ENCODE peak calls at places on chromosomes 16 and 17, in four cellular contexts. One of them, this sample, is unnamed.

GRCh38 chr16:30615358-30616076 is 5.3 kb upstream of the ZNF689 start:
- DNase-seq in K562: peak; percentile 29
- DNase-seq in IMR-90: peak; percentile 8
- DNase-seq in A549: peak; percentile 84
- DNase-seq in this sample: no peak

GRCh38 chr16:63880948-63881347 is 1240.9 kb downstream of the CDH11 start:
- DNase-seq in K562: no peak
- DNase-seq in IMR-90: no peak
- DNase-seq in A549: no peak
- DNase-seq in this sample: no peak

GRCh38 chr17:68455756-68456528 is 1.4 kb downstream of the WIPI1 start:
- DNase-seq in K562: no peak
- DNase-seq in IMR-90: peak; percentile 89
- DNase-seq in A549: peak; percentile 21
- DNase-seq in this sample: no peak

GRCh38 chr17:76789235-76789788 is 51.4 kb downstream of the MFSD11 start:
- DNase-seq in K562: peak; percentile 51
- DNase-seq in IMR-90: no peak
- DNase-seq in A549: no peak
- DNase-seq in this sample: no peak

GRCh38 chr16:86584726-86585721 is 6.7 kb downstream of the FOXL1 start:
- DNase-seq in K562: no peak
- DNase-seq in IMR-90: no peak
- DNase-seq in A549: peak; percentile 54
- DNase-seq in this sample: no peak

GRCh38 chr17:5821813-5822212 is 237.5 kb upstream of the NLRP1 start:
- DNase-seq in K562: no peak
- DNase-seq in IMR-90: no peak
- DNase-seq in A549: no peak
- DNase-seq in this sample: no peak

GRCh38 chr17:28008526-28008925 is 34.0 kb upstream of the NLK start:
- DNase-seq in K562: peak; percentile 59
- DNase-seq in IMR-90: peak; percentile 66
- DNase-seq in A549: peak; percentile 46
- DNase-seq in this sample: no peak

GRCh38 chr17:422196-422930 is 69.8 kb upstream of the RPH3AL start:
- DNase-seq in K562: no peak
- DNase-seq in IMR-90: no peak
- DNase-seq in A549: no peak
- DNase-seq in this sample: no peak

GRCh38 chr16:73058616-73059409 is 10.9 kb upstream of the ZFHX3 start:
- DNase-seq in K562: peak; percentile 20
- DNase-seq in IMR-90: peak; percentile 43
- DNase-seq in A549: peak; percentile 77
- DNase-seq in this sample: no peak

GRCh38 chr17:79609175-79609589 is 1.7 kb downstream of the RBFOX3 start:
- DNase-seq in K562: no peak
- DNase-seq in IMR-90: no peak
- DNase-seq in A549: no peak
- DNase-seq in this sample: no peak

GRCh38 chr16:72537684-72538083 is 365.7 kb upstream of the PMFBP1 start:
- DNase-seq in K562: no peak
- DNase-seq in IMR-90: peak; percentile 56
- DNase-seq in A549: no peak
- DNase-seq in this sample: no peak

GRCh38 chr17:2412561-2413021 is 11.7 kb upstream of the MNT start:
- DNase-seq in K562: no peak
- DNase-seq in IMR-90: no peak
- DNase-seq in A549: no peak
- DNase-seq in this sample: no peak

GRCh38 chr17:10349403-10349802 is 23.4 kb downstream of the MYH13 start:
- DNase-seq in K562: no peak
- DNase-seq in IMR-90: no peak
- DNase-seq in A549: peak; percentile 27
- DNase-seq in this sample: no peak

GRCh38 chr17:34658796-34659195 is 79.4 kb downstream of the TMEM132E start:
- DNase-seq in K562: no peak
- DNase-seq in IMR-90: no peak
- DNase-seq in A549: no peak
- DNase-seq in this sample: no peak

GRCh38 chr17:75774988-75775668 is 9.5 kb upstream of the UNK start:
- DNase-seq in K562: no peak
- DNase-seq in IMR-90: peak; percentile 44
- DNase-seq in A549: no peak
- DNase-seq in this sample: no peak

GRCh38 chr17:80645706-80646325 is 101.2 kb downstream of the RPTOR start:
- DNase-seq in K562: no peak
- DNase-seq in IMR-90: no peak
- DNase-seq in A549: no peak
- DNase-seq in this sample: no peak

GRCh38 chr16:72013389-72013788 is 4.8 kb downstream of the DHODH start:
- DNase-seq in K562: peak; percentile 25
- DNase-seq in IMR-90: peak; percentile 5
- DNase-seq in A549: no peak
- DNase-seq in this sample: no peak

GRCh38 chr17:48719642-48720262 is 2.6 kb downstream of the PRAC1 start:
- DNase-seq in K562: no peak
- DNase-seq in IMR-90: no peak
- DNase-seq in A549: no peak
- DNase-seq in this sample: no peak

GRCh38 chr16:57938484-57938883 is 32.4 kb downstream of the CNGB1 start:
- DNase-seq in K562: no peak
- DNase-seq in IMR-90: no peak
- DNase-seq in A549: no peak
- DNase-seq in this sample: no peak

GRCh38 chr17:6435051-6435450 is at the start of gene AIPL1:
- DNase-seq in K562: no peak
- DNase-seq in IMR-90: no peak
- DNase-seq in A549: no peak
- DNase-seq in this sample: no peak

GRCh38 chr16:23691483-23692189 is 12.9 kb downstream of the PLK1 start:
- DNase-seq in K562: no peak
- DNase-seq in IMR-90: no peak
- DNase-seq in A549: peak; percentile 25
- DNase-seq in this sample: no peak

GRCh38 chr16:2835638-2836493 is 5.8 kb downstream of the ZG16B start:
- DNase-seq in K562: no peak
- DNase-seq in IMR-90: peak; percentile 98
- DNase-seq in A549: peak; percentile 90
- DNase-seq in this sample: no peak

GRCh38 chr16:55297910-55298175 is 26.2 kb upstream of the IRX6 start:
- DNase-seq in K562: no peak
- DNase-seq in IMR-90: peak; percentile 4
- DNase-seq in A549: no peak
- DNase-seq in this sample: no peak

GRCh38 chr17:3534881-3535252 is 22.7 kb downstream of the TRPV3 start:
- DNase-seq in K562: no peak
- DNase-seq in IMR-90: peak; percentile 10
- DNase-seq in A549: peak; percentile 75
- DNase-seq in this sample: no peak

GRCh38 chr16:7025616-7026190 is 306.9 kb upstream of the RBFOX1 start:
- DNase-seq in K562: peak; percentile 76
- DNase-seq in IMR-90: no peak
- DNase-seq in A549: peak; percentile 63
- DNase-seq in this sample: no peak

GRCh38 chr17:41895617-41896016 is 23.1 kb downstream of the ACLY start:
- DNase-seq in K562: no peak
- DNase-seq in IMR-90: peak; percentile 27
- DNase-seq in A549: no peak
- DNase-seq in this sample: no peak

GRCh38 chr16:23114131-23114904 is 34.9 kb downstream of the USP31 start:
- DNase-seq in K562: no peak
- DNase-seq in IMR-90: no peak
- DNase-seq in A549: no peak
- DNase-seq in this sample: no peak

GRCh38 chr16:15765880-15766279 is 90.9 kb downstream of the MYH11 start:
- DNase-seq in K562: peak; percentile 72
- DNase-seq in IMR-90: peak; percentile 39
- DNase-seq in A549: peak; percentile 58
- DNase-seq in this sample: peak; percentile 74

GRCh38 chr16:76345093-76345735 is 68.0 kb downstream of the CNTNAP4 start:
- DNase-seq in K562: no peak
- DNase-seq in IMR-90: no peak
- DNase-seq in A549: no peak
- DNase-seq in this sample: no peak

GRCh38 chr17:34798581-34798980 is 162.7 kb downstream of the CCT6B start:
- DNase-seq in K562: no peak
- DNase-seq in IMR-90: no peak
- DNase-seq in A549: no peak
- DNase-seq in this sample: no peak

GRCh38 chr17:71937914-71938313 is 182.9 kb upstream of the SOX9 start:
- DNase-seq in K562: no peak
- DNase-seq in IMR-90: no peak
- DNase-seq in A549: no peak
- DNase-seq in this sample: no peak

GRCh38 chr17:79633937-79634813 is 23.3 kb upstream of the RBFOX3 start:
- DNase-seq in K562: no peak
- DNase-seq in IMR-90: no peak
- DNase-seq in A549: no peak
- DNase-seq in this sample: no peak

GRCh38 chr16:11500720-11501346 is 85.9 kb downstream of the LITAF start:
- DNase-seq in K562: no peak
- DNase-seq in IMR-90: no peak
- DNase-seq in A549: no peak
- DNase-seq in this sample: no peak

GRCh38 chr16:48378836-48379235 is 6.4 kb downstream of the SIAH1 start:
- DNase-seq in K562: no peak
- DNase-seq in IMR-90: no peak
- DNase-seq in A549: no peak
- DNase-seq in this sample: no peak

GRCh38 chr16:27437946-27438345 is 36.0 kb downstream of the IL21R start:
- DNase-seq in K562: no peak
- DNase-seq in IMR-90: no peak
- DNase-seq in A549: no peak
- DNase-seq in this sample: no peak

GRCh38 chr17:63826468-63827001 is 696 bp upstream of the PSMC5 start:
- DNase-seq in K562: no peak
- DNase-seq in IMR-90: peak; percentile 41
- DNase-seq in A549: no peak
- DNase-seq in this sample: no peak

DNA sequence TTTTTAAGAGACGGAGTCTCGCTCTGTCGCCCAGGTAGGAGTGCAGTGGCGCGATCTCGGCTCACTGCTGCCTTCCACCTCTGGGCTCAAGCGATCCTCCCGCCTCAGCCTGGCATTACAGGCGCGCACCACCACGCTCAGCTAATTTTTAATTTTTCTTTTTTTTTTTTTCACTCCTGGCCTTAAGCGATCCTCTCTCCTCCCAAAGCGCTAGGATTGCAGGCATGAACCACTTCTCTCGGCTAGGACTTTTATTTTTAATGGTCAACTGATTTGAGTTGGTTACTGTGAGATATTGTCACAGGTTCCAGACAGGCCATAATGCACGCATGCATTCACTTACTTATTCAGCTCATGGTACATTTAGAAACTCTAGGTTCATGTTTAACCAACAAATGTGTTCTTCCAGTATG is 888 bp downstream of the PIGW start:
- DNase-seq in K562: no peak
- DNase-seq in IMR-90: no peak
- DNase-seq in A549: no peak
- DNase-seq in this sample: no peak
- TF ChIP-seq POLR2A in K562: no peak
- TF ChIP-seq POLR2A in IMR-90: no peak
- TF ChIP-seq POLR2A in A549: no peak
- TF ChIP-seq POLR2A in this sample: no peak

GRCh38 chr17:61490540-61490975 is 38.3 kb downstream of the TBX4 start:
- DNase-seq in K562: no peak
- DNase-seq in IMR-90: peak; percentile 90
- DNase-seq in A549: peak; percentile 71
- DNase-seq in this sample: no peak
- TF ChIP-seq RAD21 in K562: no peak
- TF ChIP-seq RAD21 in IMR-90: no peak
- TF ChIP-seq RAD21 in A549: no peak
- TF ChIP-seq RAD21 in this sample: no peak

GRCh38 chr16:88632587-88632930 is 5.8 kb upstream of the IL17C start:
- DNase-seq in K562: no peak
- DNase-seq in IMR-90: no peak
- DNase-seq in A549: no peak
- DNase-seq in this sample: no peak

GRCh38 chr16:88633684-88634140 is 4.7 kb upstream of the IL17C start:
- DNase-seq in K562: peak; percentile 74
- DNase-seq in IMR-90: peak; percentile 13
- DNase-seq in A549: peak; percentile 68
- DNase-seq in this sample: peak; percentile 55

GRCh38 chr16:88634994-88635670 is 3.2 kb upstream of the IL17C start:
- DNase-seq in K562: peak; percentile 52
- DNase-seq in IMR-90: peak; percentile 22
- DNase-seq in A549: peak; percentile 36
- DNase-seq in this sample: no peak

GRCh38 chr16:88635671-88636070 is 2.7 kb upstream of the IL17C start:
- DNase-seq in K562: no peak
- DNase-seq in IMR-90: no peak
- DNase-seq in A549: no peak
- DNase-seq in this sample: no peak

GRCh38 chr16:88634141-88634993 is 4.0 kb upstream of the IL17C start:
- DNase-seq in K562: peak; percentile 91
- DNase-seq in IMR-90: peak; percentile 23
- DNase-seq in A549: no peak
- DNase-seq in this sample: peak; percentile 45
- TF ChIP-seq RCOR1 in K562: no peak
- TF ChIP-seq RCOR1 in IMR-90: no peak
- TF ChIP-seq RCOR1 in A549: no peak
- TF ChIP-seq RCOR1 in this sample: no peak

GRCh38 chr17:9080296-9080914 is 59.1 kb downstream of the NTN1 start:
- DNase-seq in K562: no peak
- DNase-seq in IMR-90: no peak
- DNase-seq in A549: no peak
- DNase-seq in this sample: no peak
- TF ChIP-seq POLR2A in K562: no peak
- TF ChIP-seq POLR2A in IMR-90: no peak
- TF ChIP-seq POLR2A in A549: no peak
- TF ChIP-seq POLR2A in this sample: no peak